ENCODE peak calls at places on chromosomes 5 and 9, in seven cellular contexts. Q is GM12865, C is GM06990, S is cardiac muscle cell, Y is RCC 7860, J is NCI-H510A treated with DMSO at 0.1 percent for 48 hours, B is HuH-7.5. D is an unnamed sample.

GRCh38 chr9:119761737-119762136 is 392.5 kb upstream of the BRINP1 start:
- DNase-seq in Q (peak), C (peak), S (no peak), Y (no peak), J (no peak), B (no peak), D (no peak)

GRCh38 chr9:111298831-111299603 is 31.0 kb downstream of the OR2K2 start:
- DNase-seq in Q (peak), C (peak), S (peak), Y (peak), J (peak), B (no peak), D (peak)

GRCh38 chr9:129989740-129990139 is 53.2 kb downstream of the FNBP1 start:
- DNase-seq in Q (peak), C (no peak), S (peak), Y (peak), J (no peak), B (no peak), D (no peak)

GRCh38 chr9:89463986-89464901 is 33.7 kb downstream of the SEMA4D start:
- DNase-seq in Q (peak), C (peak), S (no peak), Y (peak), J (no peak), B (no peak), D (peak)

GRCh38 chr5:172789687-172790495 is 18.9 kb upstream of the DUSP1 start:
- DNase-seq in Q (no peak), C (no peak), S (peak), Y (peak), J (no peak), B (no peak), D (no peak)

GRCh38 chr9:16343249-16344237 is 526.9 kb downstream of the BNC2 start:
- DNase-seq in Q (no peak), C (no peak), S (peak), Y (no peak), J (no peak), B (no peak), D (no peak)

GRCh38 chr5:169712428-169712827 is 75.4 kb downstream of the DOCK2 start:
- DNase-seq in Q (no peak), C (no peak), S (no peak), Y (no peak), J (no peak), B (no peak), D (no peak)

GRCh38 chr5:93577807-93578178 is 3.2 kb downstream of the NR2F1-AS1 start:
- DNase-seq in Q (no peak), C (no peak), S (no peak), Y (no peak), J (no peak), B (no peak), D (no peak)

GRCh38 chr5:2272755-2273154 is 390.0 kb upstream of the IRX4 start:
- DNase-seq in Q (no peak), C (no peak), S (no peak), Y (no peak), J (no peak), B (no peak), D (no peak)

GRCh38 chr9:84368593-84368992 is 28.0 kb upstream of the SLC28A3 start:
- DNase-seq in Q (no peak), C (no peak), S (peak), Y (no peak), J (no peak), B (no peak), D (no peak)

GRCh38 chr5:74546796-74547195 is 93.7 kb downstream of the ENC1 start:
- DNase-seq in Q (no peak), C (no peak), S (no peak), Y (peak), J (no peak), B (no peak), D (no peak)

GRCh38 chr5:14263700-14264099 is 120.6 kb downstream of the TRIO start:
- DNase-seq in Q (no peak), C (no peak), S (no peak), Y (no peak), J (peak), B (no peak), D (no peak)

GRCh38 chr9:114112778-114113585 is 13.9 kb upstream of the KIF12 start:
- DNase-seq in Q (no peak), C (no peak), S (peak), Y (peak), J (no peak), B (no peak), D (no peak)

GRCh38 chr5:99037668-99038067 is 108.9 kb upstream of the CHD1 start:
- DNase-seq in Q (peak), C (no peak), S (no peak), Y (no peak), J (no peak), B (no peak), D (peak)

GRCh38 chr9:28004900-28005299 is 431.6 kb upstream of the C9orf72 start:
- DNase-seq in Q (no peak), C (no peak), S (no peak), Y (no peak), J (no peak), B (no peak), D (no peak)

GRCh38 chr5:137221914-137222313 is 277.2 kb downstream of the SPOCK1 start:
- DNase-seq in Q (no peak), C (no peak), S (no peak), Y (no peak), J (no peak), B (no peak), D (no peak)

GRCh38 chr9:121768416-121769015 is 117.1 kb downstream of the DAB2IP start:
- DNase-seq in Q (no peak), C (no peak), S (no peak), Y (no peak), J (no peak), B (no peak), D (no peak)

GRCh38 chr9:128371622-128372117 is 496 bp downstream of the URM1 start:
- DNase-seq in Q (no peak), C (no peak), S (no peak), Y (no peak), J (no peak), B (no peak), D (no peak)

GRCh38 chr5:180093651-180094382 is 22.3 kb upstream of the RNF130 start:
- DNase-seq in Q (no peak), C (no peak), S (peak), Y (no peak), J (no peak), B (no peak), D (no peak)

GRCh38 chr9:14343948-14344547 is 30.1 kb upstream of the NFIB start:
- DNase-seq in Q (no peak), C (no peak), S (no peak), Y (no peak), J (peak), B (no peak), D (no peak)

GRCh38 chr5:148733601-148734438 is 79.5 kb upstream of the HTR4 start:
- DNase-seq in Q (peak), C (peak), S (peak), Y (peak), J (peak), B (no peak), D (peak)

GRCh38 chr5:96123418-96123817 is 161.8 kb upstream of the ELL2 start:
- DNase-seq in Q (no peak), C (no peak), S (no peak), Y (no peak), J (no peak), B (no peak), D (no peak)

GRCh38 chr9:109856785-109857184 is 76.8 kb downstream of the PALM2AKAP2 start:
- DNase-seq in Q (no peak), C (no peak), S (peak), Y (no peak), J (no peak), B (no peak), D (no peak)

GRCh38 chr9:77604316-77604715 is 43.8 kb downstream of the GNA14 start:
- DNase-seq in Q (no peak), C (no peak), S (no peak), Y (no peak), J (no peak), B (no peak), D (no peak)

GRCh38 chr9:3337515-3337914 is 188.3 kb downstream of the RFX3 start:
- DNase-seq in Q (no peak), C (no peak), S (peak), Y (no peak), J (no peak), B (no peak), D (no peak)

GRCh38 chr5:153543288-153543687 is 52.8 kb downstream of the GRIA1 start:
- DNase-seq in Q (no peak), C (no peak), S (peak), Y (no peak), J (no peak), B (no peak), D (no peak)

GRCh38 chr5:174337276-174338203 is 292.0 kb downstream of the NSG2 start:
- DNase-seq in Q (no peak), C (no peak), S (peak), Y (peak), J (peak), B (no peak), D (no peak)

GRCh38 chr9:136886610-136887597 is 588 bp downstream of the TRAF2 start:
- DNase-seq in Q (peak), C (peak), S (no peak), Y (peak), J (peak), B (peak), D (peak)